ENCODE peak calls at places on chromosomes 16 and 17, in seven cellular contexts. U is stimulated activated CD8-positive, alpha-beta memory T cell treated with anti-CD3 and anti-CD28 coated beads, Interleukin-7, amount 100 ng/mL, for 1 hour; W is ACHN; C is T-helper 2 cell; H is H7; O is psoas muscle; S is AG09309. L is an unnamed sample.

GRCh38 chr16:68296291-68296690 is 14.5 kb downstream of the SLC7A6OS start:
- DNase-seq in H (no peak), C (no peak), S (no peak), U (no peak), W (no peak), O (no peak), L (no peak)

GRCh38 chr16:89473791-89474414 is 16.5 kb downstream of the ANKRD11 start:
- DNase-seq in H (no peak), W (no peak), S (no peak), C (peak; percentile 80), U (no peak), O (no peak), L (no peak)

GRCh38 chr17:48499248-48499647 is 31.6 kb downstream of the HOXB1 start:
- DNase-seq in H (no peak), W (no peak), U (no peak), C (no peak), S (no peak), O (no peak), L (no peak)

GRCh38 chr17:303161-303560 is 49.4 kb downstream of the RPH3AL start:
- DNase-seq in C (no peak), W (no peak), O (no peak), S (no peak), H (no peak), U (no peak), L (no peak)

GRCh38 chr16:87041732-87042131 is 275.5 kb downstream of the C16orf95 start:
- DNase-seq in S (no peak), H (no peak), W (no peak), O (no peak), C (no peak), U (no peak), L (no peak)

GRCh38 chr16:17476414-17477259 is 5.9 kb upstream of the XYLT1 start:
- DNase-seq in O (peak; percentile 18), C (peak; percentile 76), H (peak; percentile 63), W (peak; percentile 76), U (no peak), S (no peak), L (no peak)

GRCh38 chr17:50684612-50685333 is 22.9 kb downstream of the ANKRD40 start:
- DNase-seq in C (no peak), W (no peak), O (no peak), H (peak; percentile 73), S (no peak), U (no peak), L (no peak)

GRCh38 chr17:49968380-49969133 is 433 bp upstream of the DLX4 start:
- DNase-seq in C (peak; percentile 81), S (peak; percentile 5), U (peak; percentile 28), W (peak; percentile 85), H (peak; percentile 99), O (peak; percentile 61), L (peak; percentile 28)

GRCh38 chr17:28968269-28968913 is 17.1 kb upstream of the PHF12 start:
- DNase-seq in O (no peak), H (no peak), U (no peak), S (no peak), W (no peak), C (no peak), L (no peak)

GRCh38 chr17:4535667-4536258 is 19.4 kb downstream of the MYBBP1A start:
- DNase-seq in H (peak; percentile 82), O (peak; percentile 30), U (no peak), C (no peak), S (no peak), W (no peak), L (no peak)

GRCh38 chr17:75650874-75651273 is 16.1 kb downstream of the RECQL5 start:
- DNase-seq in U (no peak), O (no peak), C (no peak), S (no peak), H (no peak), W (no peak), L (no peak)

L was measured in GM04503.